ENCODE peak calls at places on chromosomes 12 and 14, in seven cellular contexts. One of them, this sample, is unnamed.

GRCh38 chr14:24289649-24290283 is 9.8 kb downstream of the DHRS1 start:
- DNase-seq in uterus: no peak
- DNase-seq in SJSA1: no peak
- DNase-seq in heart right ventricle: no peak
- DNase-seq in IMR-90: no peak
- DNase-seq in cardiac muscle cell: no peak
- DNase-seq in transverse colon: no peak
- DNase-seq in this sample: no peak

GRCh38 chr14:64478634-64479250 is 13.4 kb downstream of the AKAP5 start:
- DNase-seq in IMR-90: peak
- DNase-seq in heart right ventricle: no peak
- DNase-seq in cardiac muscle cell: peak
- DNase-seq in uterus: no peak
- DNase-seq in SJSA1: no peak
- DNase-seq in transverse colon: no peak
- DNase-seq in this sample: no peak

GRCh38 chr12:12333980-12334709 is 15.9 kb downstream of the MANSC1 start:
- DNase-seq in cardiac muscle cell: peak
- DNase-seq in uterus: peak
- DNase-seq in IMR-90: peak
- DNase-seq in heart right ventricle: peak
- DNase-seq in transverse colon: peak
- DNase-seq in SJSA1: peak
- DNase-seq in this sample: peak

GRCh38 chr12:132108211-132108832 is 35.8 kb downstream of the DDX51 start:
- DNase-seq in uterus: no peak
- DNase-seq in cardiac muscle cell: no peak
- DNase-seq in heart right ventricle: no peak
- DNase-seq in SJSA1: no peak
- DNase-seq in transverse colon: no peak
- DNase-seq in IMR-90: no peak
- DNase-seq in this sample: no peak

GRCh38 chr12:61860439-61860838 is 399.8 kb upstream of the USP15 start:
- DNase-seq in IMR-90: no peak
- DNase-seq in cardiac muscle cell: no peak
- DNase-seq in heart right ventricle: no peak
- DNase-seq in uterus: no peak
- DNase-seq in transverse colon: no peak
- DNase-seq in SJSA1: no peak
- DNase-seq in this sample: no peak

GRCh38 chr12:46332260-46332659 is 40.3 kb downstream of the SLC38A2 start:
- DNase-seq in heart right ventricle: no peak
- DNase-seq in cardiac muscle cell: peak
- DNase-seq in SJSA1: no peak
- DNase-seq in transverse colon: no peak
- DNase-seq in IMR-90: peak
- DNase-seq in uterus: no peak
- DNase-seq in this sample: no peak

GRCh38 chr12:94795520-94795919 is 145.2 kb upstream of the TMCC3 start:
- DNase-seq in SJSA1: peak
- DNase-seq in uterus: no peak
- DNase-seq in transverse colon: no peak
- DNase-seq in heart right ventricle: no peak
- DNase-seq in IMR-90: peak
- DNase-seq in cardiac muscle cell: peak
- DNase-seq in this sample: no peak

GRCh38 chr14:55160989-55161388 is 30.4 kb downstream of the DLGAP5 start:
- DNase-seq in SJSA1: no peak
- DNase-seq in cardiac muscle cell: peak
- DNase-seq in transverse colon: no peak
- DNase-seq in uterus: no peak
- DNase-seq in IMR-90: peak
- DNase-seq in heart right ventricle: no peak
- DNase-seq in this sample: no peak

GRCh38 chr12:108532061-108532848 is 17.2 kb downstream of the FICD start:
- DNase-seq in cardiac muscle cell: no peak
- DNase-seq in transverse colon: no peak
- DNase-seq in uterus: no peak
- DNase-seq in SJSA1: no peak
- DNase-seq in IMR-90: no peak
- DNase-seq in heart right ventricle: no peak
- DNase-seq in this sample: no peak

GRCh38 chr12:132834181-132834711 is 5.6 kb upstream of the GOLGA3 start:
- DNase-seq in cardiac muscle cell: no peak
- DNase-seq in uterus: no peak
- DNase-seq in SJSA1: no peak
- DNase-seq in transverse colon: no peak
- DNase-seq in IMR-90: no peak
- DNase-seq in heart right ventricle: no peak
- DNase-seq in this sample: no peak

GRCh38 chr14:85688024-85688423 is 158.1 kb downstream of the FLRT2 start:
- DNase-seq in cardiac muscle cell: peak
- DNase-seq in IMR-90: peak
- DNase-seq in heart right ventricle: no peak
- DNase-seq in SJSA1: no peak
- DNase-seq in transverse colon: no peak
- DNase-seq in uterus: no peak
- DNase-seq in this sample: no peak

GRCh38 chr12:109736552-109737108 is 23.0 kb downstream of the FAM222A start:
- DNase-seq in uterus: no peak
- DNase-seq in transverse colon: no peak
- DNase-seq in cardiac muscle cell: peak
- DNase-seq in heart right ventricle: peak
- DNase-seq in SJSA1: no peak
- DNase-seq in IMR-90: peak
- DNase-seq in this sample: no peak
- H3K27ac ChIP-seq in uterus: no peak
- H3K27ac ChIP-seq in transverse colon: no peak
- H3K27ac ChIP-seq in cardiac muscle cell: no peak
- H3K27ac ChIP-seq in heart right ventricle: no peak
- H3K27ac ChIP-seq in SJSA1: no peak
- H3K27ac ChIP-seq in IMR-90: no peak
- H3K27ac ChIP-seq in this sample: no peak

GRCh38 chr12:118355838-118356237 is 16.9 kb downstream of the TAOK3 start:
- DNase-seq in uterus: no peak
- DNase-seq in transverse colon: no peak
- DNase-seq in cardiac muscle cell: no peak
- DNase-seq in SJSA1: no peak
- DNase-seq in IMR-90: no peak
- DNase-seq in heart right ventricle: no peak
- DNase-seq in this sample: no peak
- H3K27ac ChIP-seq in uterus: no peak
- H3K27ac ChIP-seq in transverse colon: peak
- H3K27ac ChIP-seq in cardiac muscle cell: no peak
- H3K27ac ChIP-seq in SJSA1: peak
- H3K27ac ChIP-seq in IMR-90: no peak
- H3K27ac ChIP-seq in heart right ventricle: no peak
- H3K27ac ChIP-seq in this sample: no peak

GRCh38 chr12:6890789-6891624 is 13.6 kb upstream of the LRRC23 start:
- DNase-seq in IMR-90: peak
- DNase-seq in cardiac muscle cell: peak
- DNase-seq in heart right ventricle: peak
- DNase-seq in uterus: peak
- DNase-seq in SJSA1: peak
- DNase-seq in transverse colon: peak
- DNase-seq in this sample: peak

GRCh38 chr12:6888360-6888759 is 15.3 kb upstream of the SPSB2 start:
- DNase-seq in IMR-90: no peak
- DNase-seq in transverse colon: no peak
- DNase-seq in cardiac muscle cell: no peak
- DNase-seq in SJSA1: no peak
- DNase-seq in uterus: no peak
- DNase-seq in heart right ventricle: no peak
- DNase-seq in this sample: no peak

GRCh38 chr12:6884539-6884938 is 11.4 kb upstream of the SPSB2 start:
- DNase-seq in SJSA1: no peak
- DNase-seq in heart right ventricle: no peak
- DNase-seq in cardiac muscle cell: no peak
- DNase-seq in transverse colon: no peak
- DNase-seq in IMR-90: no peak
- DNase-seq in uterus: no peak
- DNase-seq in this sample: no peak

GRCh38 chr12:6883683-6884082 is 10.6 kb upstream of the SPSB2 start:
- DNase-seq in uterus: no peak
- DNase-seq in cardiac muscle cell: no peak
- DNase-seq in heart right ventricle: no peak
- DNase-seq in SJSA1: no peak
- DNase-seq in transverse colon: no peak
- DNase-seq in IMR-90: no peak
- DNase-seq in this sample: no peak

DNA sequence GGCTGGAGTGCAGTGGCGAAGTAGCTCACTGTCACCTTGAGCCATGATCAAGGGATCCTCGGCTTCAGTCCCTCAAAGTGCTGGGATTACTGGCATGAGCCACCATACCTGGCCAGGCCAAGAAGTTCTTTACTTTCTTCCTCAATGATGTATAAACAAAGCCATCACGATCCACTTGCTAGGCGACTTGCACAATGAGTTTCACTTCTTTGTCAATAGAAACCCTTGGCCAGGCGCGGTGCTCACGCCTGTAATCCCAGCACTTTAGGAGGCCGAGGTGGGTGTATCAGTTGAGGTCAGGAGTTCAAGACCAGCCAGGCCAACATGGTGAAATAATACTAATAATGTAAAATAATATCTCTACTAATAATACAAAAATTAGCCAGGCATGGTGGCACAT is 14.4 kb upstream of the SPSB2 start:
- DNase-seq in IMR-90: no peak
- DNase-seq in SJSA1: no peak
- DNase-seq in cardiac muscle cell: no peak
- DNase-seq in heart right ventricle: no peak
- DNase-seq in uterus: no peak
- DNase-seq in transverse colon: no peak
- DNase-seq in this sample: no peak
- H3K27ac ChIP-seq in IMR-90: no peak
- H3K27ac ChIP-seq in SJSA1: no peak
- H3K27ac ChIP-seq in cardiac muscle cell: no peak
- H3K27ac ChIP-seq in heart right ventricle: no peak
- H3K27ac ChIP-seq in uterus: no peak
- H3K27ac ChIP-seq in transverse colon: peak
- H3K27ac ChIP-seq in this sample: no peak

DNA sequence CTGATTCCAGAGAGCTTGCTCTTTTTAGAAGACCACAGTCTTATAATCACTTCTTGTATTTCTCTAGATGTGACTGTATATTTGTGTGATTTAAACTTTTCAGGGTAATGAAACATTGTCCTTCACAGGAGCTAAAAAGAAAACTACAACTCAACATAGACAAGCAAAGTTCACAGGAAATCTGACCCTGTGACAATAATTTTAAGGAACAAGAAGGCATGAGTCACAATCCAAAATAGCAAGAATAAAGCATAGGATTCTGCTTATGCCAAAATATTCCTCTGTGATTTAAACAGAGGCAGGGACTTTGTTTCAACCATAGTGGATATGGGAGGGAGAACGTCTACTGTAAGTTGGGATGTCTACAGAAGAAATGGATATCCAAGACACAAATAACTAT is 44.3 kb downstream of the GPR65 start:
- DNase-seq in cardiac muscle cell: no peak
- DNase-seq in heart right ventricle: no peak
- DNase-seq in uterus: no peak
- DNase-seq in IMR-90: no peak
- DNase-seq in transverse colon: no peak
- DNase-seq in SJSA1: no peak
- DNase-seq in this sample: no peak
- H3K27ac ChIP-seq in cardiac muscle cell: no peak
- H3K27ac ChIP-seq in heart right ventricle: no peak
- H3K27ac ChIP-seq in uterus: no peak
- H3K27ac ChIP-seq in IMR-90: no peak
- H3K27ac ChIP-seq in transverse colon: no peak
- H3K27ac ChIP-seq in SJSA1: no peak
- H3K27ac ChIP-seq in this sample: peak

DNA sequence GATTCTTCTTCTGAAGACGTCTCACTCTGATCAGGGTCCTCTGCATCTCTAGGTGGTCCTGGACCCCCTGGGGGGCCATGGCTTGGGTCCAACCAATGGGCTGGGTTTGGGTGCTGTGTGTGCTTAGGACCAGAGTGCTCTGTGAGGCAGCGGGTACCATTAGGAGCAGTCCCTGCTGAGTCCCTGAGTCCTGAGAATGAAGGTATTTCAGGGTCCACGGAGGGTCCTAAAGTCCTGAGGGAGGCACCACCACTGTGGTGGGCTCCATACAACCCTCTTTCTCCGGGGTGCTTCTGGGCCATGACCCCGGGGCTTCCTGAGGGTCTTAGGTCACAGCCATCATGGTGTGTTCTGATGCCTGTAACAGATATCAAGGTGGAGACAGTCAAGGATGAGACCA is 1.0 kb downstream of the DNAJC14 start:
- DNase-seq in cardiac muscle cell: no peak
- DNase-seq in transverse colon: no peak
- DNase-seq in IMR-90: no peak
- DNase-seq in heart right ventricle: no peak
- DNase-seq in uterus: no peak
- DNase-seq in SJSA1: no peak
- DNase-seq in this sample: no peak
- H3K27ac ChIP-seq in cardiac muscle cell: peak
- H3K27ac ChIP-seq in transverse colon: peak
- H3K27ac ChIP-seq in IMR-90: no peak
- H3K27ac ChIP-seq in heart right ventricle: peak
- H3K27ac ChIP-seq in uterus: peak
- H3K27ac ChIP-seq in SJSA1: no peak
- H3K27ac ChIP-seq in this sample: no peak